ENCODE peak calls at places on chromosomes 16 and 17, in ten cellular contexts. One of them, this sample, is unnamed.

GRCh38 chr17:61411114-61411943 is 11.7 kb downstream of the TBX2 start:
- DNase-seq in neural progenitor cell: peak; percentile 87
- DNase-seq in heart right ventricle: peak; percentile 73
- DNase-seq in brain microvascular endothelial cell: peak; percentile 31
- DNase-seq in fibroblast of lung: peak; percentile 77
- DNase-seq in IMR-90: peak; percentile 74
- DNase-seq in ovary: peak; percentile 79
- DNase-seq in testis: no peak
- DNase-seq in DND-41: no peak
- DNase-seq in breast epithelium: peak; percentile 68
- DNase-seq in this sample: no peak

GRCh38 chr16:8958344-8958808 is 5.3 kb downstream of the USP7 start:
- DNase-seq in heart right ventricle: no peak
- DNase-seq in ovary: no peak
- DNase-seq in brain microvascular endothelial cell: peak; percentile 84
- DNase-seq in fibroblast of lung: peak; percentile 75
- DNase-seq in breast epithelium: no peak
- DNase-seq in IMR-90: peak; percentile 69
- DNase-seq in neural progenitor cell: peak; percentile 32
- DNase-seq in DND-41: peak; percentile 68
- DNase-seq in testis: peak; percentile 35
- DNase-seq in this sample: peak; percentile 68

GRCh38 chr17:16987830-16988601 is 16.1 kb upstream of the TNFRSF13B start:
- DNase-seq in IMR-90: peak; percentile 75
- DNase-seq in DND-41: peak; percentile 83
- DNase-seq in breast epithelium: no peak
- DNase-seq in testis: peak; percentile 51
- DNase-seq in heart right ventricle: peak; percentile 80
- DNase-seq in fibroblast of lung: peak; percentile 87
- DNase-seq in neural progenitor cell: peak; percentile 27
- DNase-seq in brain microvascular endothelial cell: peak; percentile 86
- DNase-seq in ovary: peak; percentile 44
- DNase-seq in this sample: peak; percentile 68

GRCh38 chr16:24701521-24701951 is 27.9 kb upstream of the TNRC6A start:
- DNase-seq in ovary: peak; percentile 48
- DNase-seq in breast epithelium: no peak
- DNase-seq in testis: no peak
- DNase-seq in IMR-90: peak; percentile 51
- DNase-seq in brain microvascular endothelial cell: no peak
- DNase-seq in heart right ventricle: no peak
- DNase-seq in fibroblast of lung: peak; percentile 71
- DNase-seq in DND-41: no peak
- DNase-seq in neural progenitor cell: no peak
- DNase-seq in this sample: no peak

GRCh38 chr16:84948855-84949610 is 62.3 kb downstream of the ZDHHC7 start:
- DNase-seq in neural progenitor cell: no peak
- DNase-seq in fibroblast of lung: no peak
- DNase-seq in brain microvascular endothelial cell: no peak
- DNase-seq in DND-41: no peak
- DNase-seq in breast epithelium: no peak
- DNase-seq in heart right ventricle: no peak
- DNase-seq in IMR-90: no peak
- DNase-seq in ovary: no peak
- DNase-seq in testis: no peak
- DNase-seq in this sample: no peak

GRCh38 chr16:85172465-85173071 is 60.3 kb upstream of the CIBAR2 start:
- DNase-seq in breast epithelium: no peak
- DNase-seq in heart right ventricle: no peak
- DNase-seq in brain microvascular endothelial cell: no peak
- DNase-seq in neural progenitor cell: peak; percentile 69
- DNase-seq in testis: peak; percentile 80
- DNase-seq in ovary: no peak
- DNase-seq in IMR-90: peak; percentile 53
- DNase-seq in DND-41: no peak
- DNase-seq in fibroblast of lung: peak; percentile 41
- DNase-seq in this sample: peak; percentile 36

GRCh38 chr17:2053380-2054261 is 1.3 kb upstream of the HIC1 start:
- DNase-seq in ovary: peak; percentile 93
- DNase-seq in heart right ventricle: peak; percentile 76
- DNase-seq in DND-41: peak; percentile 65
- DNase-seq in neural progenitor cell: peak; percentile 81
- DNase-seq in brain microvascular endothelial cell: no peak
- DNase-seq in IMR-90: peak; percentile 67
- DNase-seq in fibroblast of lung: peak; percentile 77
- DNase-seq in breast epithelium: peak; percentile 75
- DNase-seq in testis: peak; percentile 78
- DNase-seq in this sample: no peak

GRCh38 chr16:50668368-50669008 is 12.6 kb downstream of the SNX20 start:
- DNase-seq in DND-41: no peak
- DNase-seq in breast epithelium: no peak
- DNase-seq in IMR-90: no peak
- DNase-seq in brain microvascular endothelial cell: no peak
- DNase-seq in fibroblast of lung: no peak
- DNase-seq in testis: no peak
- DNase-seq in neural progenitor cell: peak; percentile 18
- DNase-seq in ovary: no peak
- DNase-seq in heart right ventricle: no peak
- DNase-seq in this sample: no peak

GRCh38 chr17:78252111-78252634 is 20.7 kb downstream of the TMEM235 start:
- DNase-seq in IMR-90: no peak
- DNase-seq in testis: no peak
- DNase-seq in heart right ventricle: no peak
- DNase-seq in breast epithelium: no peak
- DNase-seq in DND-41: peak; percentile 88
- DNase-seq in ovary: no peak
- DNase-seq in neural progenitor cell: no peak
- DNase-seq in fibroblast of lung: no peak
- DNase-seq in brain microvascular endothelial cell: no peak
- DNase-seq in this sample: no peak

GRCh38 chr17:52212851-52213250 is 54.3 kb upstream of the CA10 start:
- DNase-seq in ovary: no peak
- DNase-seq in IMR-90: no peak
- DNase-seq in neural progenitor cell: no peak
- DNase-seq in brain microvascular endothelial cell: no peak
- DNase-seq in fibroblast of lung: no peak
- DNase-seq in breast epithelium: no peak
- DNase-seq in heart right ventricle: no peak
- DNase-seq in testis: no peak
- DNase-seq in DND-41: no peak
- DNase-seq in this sample: no peak

GRCh38 chr16:88315543-88316105 is 67.1 kb upstream of the ZNF469 start:
- DNase-seq in testis: no peak
- DNase-seq in heart right ventricle: peak; percentile 31
- DNase-seq in brain microvascular endothelial cell: peak; percentile 48
- DNase-seq in fibroblast of lung: peak; percentile 76
- DNase-seq in DND-41: no peak
- DNase-seq in ovary: no peak
- DNase-seq in neural progenitor cell: no peak
- DNase-seq in breast epithelium: no peak
- DNase-seq in IMR-90: peak; percentile 77
- DNase-seq in this sample: no peak

GRCh38 chr16:81551141-81551808 is 106.7 kb downstream of the CMIP start:
- DNase-seq in ovary: no peak
- DNase-seq in fibroblast of lung: peak; percentile 84
- DNase-seq in breast epithelium: no peak
- DNase-seq in DND-41: no peak
- DNase-seq in IMR-90: peak; percentile 70
- DNase-seq in neural progenitor cell: no peak
- DNase-seq in brain microvascular endothelial cell: peak; percentile 83
- DNase-seq in heart right ventricle: no peak
- DNase-seq in testis: no peak
- DNase-seq in this sample: peak; percentile 61

GRCh38 chr16:23670137-23670776 is 8.4 kb upstream of the PLK1 start:
- DNase-seq in DND-41: no peak
- DNase-seq in ovary: no peak
- DNase-seq in IMR-90: peak; percentile 95
- DNase-seq in brain microvascular endothelial cell: peak; percentile 79
- DNase-seq in heart right ventricle: no peak
- DNase-seq in breast epithelium: no peak
- DNase-seq in fibroblast of lung: peak; percentile 93
- DNase-seq in neural progenitor cell: no peak
- DNase-seq in testis: no peak
- DNase-seq in this sample: no peak

GRCh38 chr16:47779201-47780016 is 318.3 kb downstream of the PHKB start:
- DNase-seq in ovary: no peak
- DNase-seq in IMR-90: peak; percentile 28
- DNase-seq in testis: peak; percentile 65
- DNase-seq in DND-41: peak; percentile 21
- DNase-seq in heart right ventricle: peak; percentile 11
- DNase-seq in neural progenitor cell: no peak
- DNase-seq in breast epithelium: no peak
- DNase-seq in brain microvascular endothelial cell: peak; percentile 42
- DNase-seq in fibroblast of lung: peak; percentile 52
- DNase-seq in this sample: no peak

GRCh38 chr17:40486513-40487370 is 14.7 kb downstream of the TNS4 start:
- DNase-seq in heart right ventricle: no peak
- DNase-seq in testis: no peak
- DNase-seq in DND-41: no peak
- DNase-seq in breast epithelium: no peak
- DNase-seq in brain microvascular endothelial cell: peak; percentile 77
- DNase-seq in fibroblast of lung: peak; percentile 90
- DNase-seq in IMR-90: peak; percentile 87
- DNase-seq in neural progenitor cell: no peak
- DNase-seq in ovary: no peak
- DNase-seq in this sample: peak; percentile 53

GRCh38 chr16:35188288-35189155 is 1729.1 kb downstream of the TP53TG3F start:
- DNase-seq in fibroblast of lung: no peak
- DNase-seq in neural progenitor cell: no peak
- DNase-seq in ovary: no peak
- DNase-seq in testis: peak; percentile 73
- DNase-seq in brain microvascular endothelial cell: no peak
- DNase-seq in heart right ventricle: no peak
- DNase-seq in breast epithelium: no peak
- DNase-seq in IMR-90: no peak
- DNase-seq in DND-41: no peak
- DNase-seq in this sample: no peak
- TF ChIP-seq CTCF in fibroblast of lung: no peak
- TF ChIP-seq CTCF in neural progenitor cell: no peak
- TF ChIP-seq CTCF in ovary: no peak
- TF ChIP-seq CTCF in testis: peak; percentile 20
- TF ChIP-seq CTCF in brain microvascular endothelial cell: peak; percentile 10
- TF ChIP-seq CTCF in heart right ventricle: no peak
- TF ChIP-seq CTCF in breast epithelium: no peak
- TF ChIP-seq CTCF in IMR-90: no peak
- TF ChIP-seq CTCF in DND-41: peak; percentile 42
- TF ChIP-seq CTCF in this sample: no peak

DNA sequence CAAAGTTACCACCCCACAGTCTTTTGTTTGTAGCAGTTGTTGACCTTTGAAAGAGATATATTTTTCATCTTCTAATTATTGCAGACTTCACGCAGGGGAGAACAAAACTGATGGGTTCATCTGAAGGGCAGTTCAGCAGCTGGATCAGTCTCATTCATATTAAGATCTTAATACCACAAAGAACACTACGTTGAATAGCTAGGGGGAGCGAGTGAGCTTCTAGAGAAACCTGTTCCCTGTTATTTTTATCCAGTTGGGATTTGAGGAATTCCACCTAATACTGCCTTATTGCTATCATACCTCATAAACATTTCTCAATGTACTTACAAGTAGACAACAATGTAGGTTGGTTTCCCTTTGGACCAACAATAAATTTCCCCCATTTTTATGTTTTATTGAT is 306.1 kb upstream of the KIF2B start:
- DNase-seq in DND-41: no peak
- DNase-seq in breast epithelium: no peak
- DNase-seq in brain microvascular endothelial cell: no peak
- DNase-seq in testis: no peak
- DNase-seq in heart right ventricle: no peak
- DNase-seq in ovary: no peak
- DNase-seq in IMR-90: no peak
- DNase-seq in neural progenitor cell: peak; percentile 46
- DNase-seq in fibroblast of lung: peak; percentile 15
- DNase-seq in this sample: no peak
- TF ChIP-seq CTCF in DND-41: no peak
- TF ChIP-seq CTCF in breast epithelium: no peak
- TF ChIP-seq CTCF in brain microvascular endothelial cell: peak; percentile 43
- TF ChIP-seq CTCF in testis: no peak
- TF ChIP-seq CTCF in heart right ventricle: no peak
- TF ChIP-seq CTCF in ovary: no peak
- TF ChIP-seq CTCF in IMR-90: no peak
- TF ChIP-seq CTCF in neural progenitor cell: peak; percentile 41
- TF ChIP-seq CTCF in fibroblast of lung: peak; percentile 9
- TF ChIP-seq CTCF in this sample: no peak

GRCh38 chr16:67528870-67529638 is 425 bp downstream of the RIPOR1 start:
- DNase-seq in fibroblast of lung: peak; percentile 48
- DNase-seq in neural progenitor cell: peak; percentile 80
- DNase-seq in breast epithelium: no peak
- DNase-seq in ovary: peak; percentile 68
- DNase-seq in brain microvascular endothelial cell: no peak
- DNase-seq in DND-41: peak; percentile 45
- DNase-seq in IMR-90: peak; percentile 32
- DNase-seq in testis: no peak
- DNase-seq in heart right ventricle: peak; percentile 53
- DNase-seq in this sample: no peak

GRCh38 chr16:67526149-67526732 is 2.4 kb upstream of the RIPOR1 start:
- DNase-seq in heart right ventricle: no peak
- DNase-seq in breast epithelium: no peak
- DNase-seq in fibroblast of lung: peak; percentile 88
- DNase-seq in brain microvascular endothelial cell: no peak
- DNase-seq in DND-41: no peak
- DNase-seq in neural progenitor cell: no peak
- DNase-seq in IMR-90: peak; percentile 61
- DNase-seq in testis: no peak
- DNase-seq in ovary: no peak
- DNase-seq in this sample: no peak

GRCh38 chr16:67521095-67521804 is 7.4 kb upstream of the RIPOR1 start:
- DNase-seq in breast epithelium: peak; percentile 96
- DNase-seq in brain microvascular endothelial cell: peak; percentile 96
- DNase-seq in neural progenitor cell: peak; percentile 98
- DNase-seq in DND-41: peak; percentile 96
- DNase-seq in heart right ventricle: peak; percentile 97
- DNase-seq in ovary: peak; percentile 96
- DNase-seq in testis: peak; percentile 98
- DNase-seq in IMR-90: peak; percentile 94
- DNase-seq in fibroblast of lung: peak; percentile 88
- DNase-seq in this sample: peak; percentile 97

GRCh38 chr16:67528222-67528869 is at the start of gene RIPOR1:
- DNase-seq in neural progenitor cell: peak; percentile 80
- DNase-seq in DND-41: peak; percentile 56
- DNase-seq in ovary: peak; percentile 75
- DNase-seq in fibroblast of lung: no peak
- DNase-seq in heart right ventricle: peak; percentile 74
- DNase-seq in breast epithelium: no peak
- DNase-seq in testis: peak; percentile 63
- DNase-seq in IMR-90: no peak
- DNase-seq in brain microvascular endothelial cell: no peak
- DNase-seq in this sample: no peak

GRCh38 chr16:67525176-67525860 is 3.3 kb upstream of the RIPOR1 start:
- DNase-seq in heart right ventricle: no peak
- DNase-seq in fibroblast of lung: peak; percentile 35
- DNase-seq in neural progenitor cell: no peak
- DNase-seq in testis: no peak
- DNase-seq in brain microvascular endothelial cell: no peak
- DNase-seq in ovary: no peak
- DNase-seq in IMR-90: peak; percentile 37
- DNase-seq in DND-41: no peak
- DNase-seq in breast epithelium: no peak
- DNase-seq in this sample: no peak
- TF ChIP-seq CTCF in heart right ventricle: no peak
- TF ChIP-seq CTCF in fibroblast of lung: peak; percentile 13
- TF ChIP-seq CTCF in neural progenitor cell: no peak
- TF ChIP-seq CTCF in testis: no peak
- TF ChIP-seq CTCF in brain microvascular endothelial cell: peak; percentile 45
- TF ChIP-seq CTCF in ovary: no peak
- TF ChIP-seq CTCF in IMR-90: peak; percentile 17
- TF ChIP-seq CTCF in DND-41: no peak
- TF ChIP-seq CTCF in breast epithelium: no peak
- TF ChIP-seq CTCF in this sample: no peak

GRCh38 chr16:14562691-14563491 is 67.2 kb downstream of the PARN start:
- DNase-seq in fibroblast of lung: peak; percentile 61
- DNase-seq in DND-41: no peak
- DNase-seq in ovary: no peak
- DNase-seq in breast epithelium: no peak
- DNase-seq in brain microvascular endothelial cell: peak; percentile 11
- DNase-seq in neural progenitor cell: peak; percentile 55
- DNase-seq in IMR-90: peak; percentile 26
- DNase-seq in heart right ventricle: peak; percentile 42
- DNase-seq in testis: no peak
- DNase-seq in this sample: no peak
- TF ChIP-seq CTCF in fibroblast of lung: peak; percentile 10
- TF ChIP-seq CTCF in DND-41: no peak
- TF ChIP-seq CTCF in ovary: no peak
- TF ChIP-seq CTCF in breast epithelium: no peak
- TF ChIP-seq CTCF in brain microvascular endothelial cell: peak; percentile 29
- TF ChIP-seq CTCF in neural progenitor cell: no peak
- TF ChIP-seq CTCF in IMR-90: no peak
- TF ChIP-seq CTCF in heart right ventricle: no peak
- TF ChIP-seq CTCF in testis: no peak
- TF ChIP-seq CTCF in this sample: no peak

This sample was measured in HL-60.